ENCODE peak calls at places on chromosomes 2 and 18, in eight cellular contexts. Y is uterus; C is CD8-positive, alpha-beta T cell; R is stimulated activated CD8-positive, alpha-beta memory T cell treated with anti-CD3 and anti-CD28 coated beads, Interleukin-2, amount 100 ng/mL, for 1 hour; X is cardiac fibroblast; D is NCI-H1092 treated with DMSO at 0.1 percent for 48 hours; H is immature natural killer cell; K is mesendoderm. G is an unnamed sample.

GRCh38 chr2:215107229-215108056 is 31.0 kb downstream of the ABCA12 start:
- DNase-seq in R (no peak), Y (no peak), D (no peak), H (no peak), K (no peak), X (no peak), C (no peak), G (no peak)

GRCh38 chr2:225766431-225766830 is 366.9 kb downstream of the NYAP2 start:
- DNase-seq in K (no peak), R (no peak), H (no peak), C (no peak), D (no peak), Y (no peak), X (peak), G (no peak)

GRCh38 chr2:180980943-180981898 is 816 bp downstream of the UBE2E3 start:
- DNase-seq in X (peak), Y (no peak), K (no peak), D (peak), R (no peak), C (peak), H (peak), G (peak)

GRCh38 chr2:4882421-4882820 is 809.8 kb upstream of the SOX11 start:
- DNase-seq in H (no peak), K (no peak), R (no peak), Y (no peak), X (no peak), C (no peak), D (peak), G (no peak)

GRCh38 chr2:1498176-1498575 is 84.9 kb downstream of the TPO start:
- DNase-seq in K (no peak), R (no peak), D (no peak), C (no peak), H (no peak), Y (no peak), X (no peak), G (no peak)

GRCh38 chr2:45909677-45910191 is 258.3 kb downstream of the PRKCE start:
- DNase-seq in D (no peak), C (no peak), K (no peak), X (no peak), H (no peak), R (no peak), Y (no peak), G (no peak)

GRCh38 chr2:60523987-60524386 is 29.5 kb downstream of the BCL11A start:
- DNase-seq in H (no peak), R (no peak), Y (no peak), K (no peak), C (no peak), D (no peak), X (no peak), G (no peak)

GRCh38 chr2:1645761-1646476 is 98.4 kb downstream of the PXDN start:
- DNase-seq in K (peak), D (no peak), H (no peak), R (no peak), Y (no peak), C (no peak), X (no peak), G (no peak)

GRCh38 chr18:78602430-78602829 is 377.2 kb upstream of the SALL3 start:
- DNase-seq in H (no peak), C (no peak), R (no peak), K (no peak), D (no peak), Y (no peak), X (no peak), G (no peak)

GRCh38 chr2:66544258-66544657 is 109.3 kb downstream of the MEIS1 start:
- DNase-seq in R (no peak), D (no peak), K (no peak), X (no peak), Y (no peak), H (no peak), C (no peak), G (no peak)

GRCh38 chr18:59249186-59249774 is 24.0 kb downstream of the RAX start:
- DNase-seq in R (no peak), Y (peak), K (peak), D (peak), H (no peak), C (no peak), X (peak), G (peak)

GRCh38 chr2:201130524-201131186 is 14.7 kb downstream of the CFLAR start:
- DNase-seq in K (no peak), D (no peak), Y (no peak), X (peak), R (no peak), H (peak), C (peak), G (no peak)

GRCh38 chr2:37350034-37350433 is 5.6 kb downstream of the QPCT start:
- DNase-seq in C (no peak), X (peak), H (no peak), R (no peak), Y (no peak), D (peak), K (no peak), G (no peak)

GRCh38 chr2:241128266-241128665 is 21.0 kb downstream of the PASK start:
- DNase-seq in C (no peak), Y (no peak), K (no peak), R (no peak), H (no peak), D (no peak), X (no peak), G (no peak)

GRCh38 chr18:30682667-30683066 is 359.9 kb downstream of the DSC3 start:
- DNase-seq in D (no peak), C (no peak), Y (no peak), H (no peak), K (no peak), X (no peak), R (no peak), G (peak)

GRCh38 chr2:222358876-222359275 is 60.1 kb upstream of the PAX3 start:
- DNase-seq in D (no peak), K (no peak), Y (no peak), H (no peak), R (no peak), C (no peak), X (peak), G (no peak)

GRCh38 chr2:30305235-30305634 is 73.9 kb downstream of the LBH start:
- DNase-seq in K (no peak), D (no peak), H (no peak), R (no peak), Y (no peak), X (no peak), C (no peak), G (no peak)

GRCh38 chr18:37321578-37322496 is 243.8 kb downstream of the CELF4 start:
- DNase-seq in R (no peak), C (no peak), K (no peak), X (no peak), H (no peak), D (no peak), Y (no peak), G (no peak)

GRCh38 chr18:59114160-59114559 is 25.5 kb upstream of the SEC11C start:
- DNase-seq in Y (no peak), D (no peak), K (no peak), H (no peak), R (no peak), C (no peak), X (no peak), G (no peak)

GRCh38 chr18:49161627-49162026 is 210.9 kb upstream of the SMAD7 start:
- DNase-seq in C (no peak), H (peak), Y (no peak), R (no peak), X (peak), D (no peak), K (no peak), G (peak)

GRCh38 chr2:174184915-174185314 is 63.4 kb downstream of the OLA1 start:
- DNase-seq in K (no peak), D (no peak), R (no peak), C (no peak), X (no peak), H (no peak), Y (no peak), G (no peak)

GRCh38 chr18:33828949-33829348 is 250.9 kb downstream of the ASXL3 start:
- DNase-seq in K (no peak), R (no peak), Y (no peak), H (no peak), C (no peak), D (no peak), X (no peak), G (no peak)

GRCh38 chr18:28984731-28985130 is 807.8 kb upstream of the CDH2 start:
- DNase-seq in K (no peak), Y (no peak), D (no peak), C (no peak), H (no peak), X (peak), R (no peak), G (no peak)

GRCh38 chr2:38619458-38620164 is 16.9 kb upstream of the HNRNPLL start:
- DNase-seq in H (no peak), D (no peak), Y (no peak), K (no peak), C (no peak), X (no peak), R (no peak), G (no peak)

GRCh38 chr2:237412646-237413292 is 1.2 kb downstream of the COL6A3 start:
- DNase-seq in Y (peak), X (peak), K (no peak), R (no peak), D (no peak), H (no peak), C (no peak), G (no peak)

GRCh38 chr2:100660851-100661584 is 98.2 kb downstream of the PDCL3 start:
- DNase-seq in K (no peak), D (no peak), C (no peak), Y (no peak), R (no peak), X (no peak), H (no peak), G (no peak)

GRCh38 chr2:39665811-39666488 is at the start of gene TMEM178A:
- DNase-seq in H (no peak), D (peak), R (no peak), K (peak), Y (no peak), C (no peak), X (no peak), G (no peak)

GRCh38 chr2:68466361-68466777 is 725 bp downstream of the FBXO48 start:
- DNase-seq in H (peak), D (no peak), C (peak), K (peak), Y (no peak), X (peak), R (peak), G (peak)

GRCh38 chr2:234147335-234147861 is 96.9 kb downstream of the SPP2 start:
- DNase-seq in D (no peak), Y (no peak), K (peak), C (no peak), X (no peak), H (peak), R (no peak), G (no peak)

G was measured in SK-MEL-5.